ENCODE peak calls at places on chromosomes 2 and 18, in six cellular contexts. Z is mesothelial cell of epicardium; S is activated naive CD4-positive, alpha-beta T cell treated with anti-CD3 and anti-CD28 coated beads, Interleukin-2, amount 50 U/mL, for 16 hours; B is amniotic stem cell; H is Daoy; L is right lobe of liver. C is an unnamed sample.

GRCh38 chr18:79530821-79531220 is 135.1 kb downstream of the NFATC1 start:
- DNase-seq in Z (no peak), S (no peak), B (no peak), H (no peak), L (peak), C (no peak)

GRCh38 chr2:179104736-179105135 is 54.8 kb upstream of the CCDC141 start:
- DNase-seq in Z (no peak), S (no peak), B (no peak), H (peak), L (no peak), C (peak)

GRCh38 chr2:241339839-241340471 is 16.1 kb upstream of the FARP2 start:
- DNase-seq in Z (no peak), S (no peak), B (no peak), H (no peak), L (no peak), C (peak)

GRCh38 chr2:239193925-239194687 is 206.7 kb downstream of the HDAC4 start:
- DNase-seq in Z (no peak), S (no peak), B (no peak), H (no peak), L (no peak), C (no peak)

GRCh38 chr2:161613161-161613560 is 11.1 kb upstream of the SLC4A10 start:
- DNase-seq in Z (no peak), S (no peak), B (no peak), H (no peak), L (no peak), C (no peak)

GRCh38 chr2:218984239-218985020 is 554 bp downstream of the FEV start:
- DNase-seq in Z (no peak), S (no peak), B (no peak), H (peak), L (no peak), C (no peak)

GRCh38 chr2:120892967-120893667 is 157.4 kb downstream of the GLI2 start:
- DNase-seq in Z (no peak), S (no peak), B (peak), H (peak), L (peak), C (peak)

GRCh38 chr2:84297155-84297554 is 161.9 kb downstream of the SUCLG1 start:
- DNase-seq in Z (no peak), S (no peak), B (no peak), H (no peak), L (no peak), C (no peak)

GRCh38 chr2:12087671-12088380 is 341.4 kb downstream of the LPIN1 start:
- DNase-seq in Z (no peak), S (no peak), B (peak), H (peak), L (no peak), C (peak)

GRCh38 chr2:98505311-98505808 is 60.7 kb downstream of the INPP4A start:
- DNase-seq in Z (no peak), S (no peak), B (no peak), H (no peak), L (no peak), C (no peak)

GRCh38 chr2:18792226-18792629 is 202.9 kb upstream of the NT5C1B start:
- DNase-seq in Z (no peak), S (no peak), B (no peak), H (peak), L (no peak), C (peak)

GRCh38 chr18:46160050-46160798 is 56.0 kb downstream of the HAUS1 start:
- DNase-seq in Z (no peak), S (no peak), B (no peak), H (no peak), L (no peak), C (no peak)

GRCh38 chr18:29123706-29124530 is 947.0 kb upstream of the CDH2 start:
- DNase-seq in Z (no peak), S (no peak), B (no peak), H (no peak), L (no peak), C (no peak)

GRCh38 chr2:215793747-215794595 is 219.4 kb downstream of the MREG start:
- DNase-seq in Z (no peak), S (no peak), B (peak), H (peak), L (no peak), C (peak)

GRCh38 chr2:168977608-168978007 is 53.5 kb downstream of the ABCB11 start:
- DNase-seq in Z (no peak), S (no peak), B (no peak), H (no peak), L (no peak), C (no peak)

GRCh38 chr2:20422679-20423271 is 24.1 kb upstream of the RHOB start:
- DNase-seq in Z (no peak), S (no peak), B (no peak), H (peak), L (no peak), C (peak)

GRCh38 chr2:218448934-218449333 is 30.0 kb downstream of the VIL1 start:
- DNase-seq in Z (no peak), S (no peak), B (no peak), H (peak), L (no peak), C (no peak)

GRCh38 chr2:45141883-45142866 is 132.9 kb upstream of the SIX2 start:
- DNase-seq in Z (no peak), S (no peak), B (no peak), H (no peak), L (no peak), C (no peak)

GRCh38 chr2:227862741-227863588 is 8.5 kb upstream of the DAW1 start:
- DNase-seq in Z (no peak), S (no peak), B (peak), H (peak), L (no peak), C (peak)

GRCh38 chr2:109707281-109708147 is 86.6 kb upstream of the RGPD5 start:
- DNase-seq in Z (no peak), S (no peak), B (no peak), H (no peak), L (no peak), C (no peak)

GRCh38 chr2:219736196-219736595 is 108.8 kb downstream of the SLC4A3 start:
- DNase-seq in Z (no peak), S (no peak), B (peak), H (peak), L (no peak), C (peak)

GRCh38 chr2:56410140-56410539 is 226.3 kb downstream of the CCDC85A start:
- DNase-seq in Z (no peak), S (no peak), B (no peak), H (peak), L (no peak), C (no peak)

GRCh38 chr2:231717281-231718180 is 9.2 kb downstream of the PTMA start:
- DNase-seq in Z (no peak), S (no peak), B (no peak), H (peak), L (peak), C (peak)

GRCh38 chr2:179461367-179461886 is 196.8 kb upstream of the SESTD1 start:
- DNase-seq in Z (no peak), S (no peak), B (no peak), H (no peak), L (no peak), C (no peak)

GRCh38 chr2:181742908-181743722 is 62.8 kb upstream of the NEUROD1 start:
- DNase-seq in Z (no peak), S (no peak), B (peak), H (peak), L (no peak), C (peak)

GRCh38 chr2:204846471-204846870 is 301.2 kb downstream of the PARD3B start:
- DNase-seq in Z (no peak), S (no peak), B (no peak), H (no peak), L (no peak), C (no peak)

GRCh38 chr2:64846175-64846574 is 143.0 kb upstream of the SLC1A4 start:
- DNase-seq in Z (no peak), S (no peak), B (no peak), H (no peak), L (no peak), C (peak)

GRCh38 chr2:237483018-237483731 is 3.9 kb upstream of the MLPH start:
- DNase-seq in Z (no peak), S (no peak), B (no peak), H (peak), L (no peak), C (peak)

GRCh38 chr18:40529478-40529877 is 1425.6 kb upstream of the PIK3C3 start:
- DNase-seq in Z (no peak), S (no peak), B (no peak), H (no peak), L (no peak), C (no peak)

GRCh38 chr2:142180820-142181533 is 50.2 kb upstream of the LRP1B start:
- DNase-seq in Z (no peak), S (no peak), B (no peak), H (peak), L (no peak), C (no peak)

C was measured in fibroblast of gingiva.